ENCODE peak calls at places on chromosomes 7 and 10, in ten cellular contexts. D is D341Med; O is activated CD4-positive, CD25-positive, alpha-beta regulatory T cell treated with anti-CD3 and anti-CD28 coated beads, Interleukin-2, amount 50 U/mL, for 72 hours; J is left lobe of liver; Y is SHP77; R is NCI-H2171 treated with DMSO at 0.1 percent for 48 hours; G is neuronal stem cell; B is immature natural killer cell; V is H9; F is Peyer's patch. M is an unnamed sample.

GRCh38 chr7:112594397-112594796 is 113.6 kb downstream of the LSMEM1 start:
- DNase-seq in V (no peak), G (no peak), Y (no peak), F (no peak), O (no peak), D (no peak), R (no peak), J (no peak), B (no peak), M (no peak)

GRCh38 chr7:113710310-113711106 is 208.3 kb downstream of the PPP1R3A start:
- DNase-seq in V (peak; percentile 54), B (peak; percentile 48), R (peak; percentile 73), F (peak; percentile 76), Y (peak; percentile 64), G (peak; percentile 81), J (no peak), D (peak; percentile 63), O (peak; percentile 30), M (peak; percentile 65)

GRCh38 chr7:39588401-39588800 is 22.2 kb downstream of the YAE1 start:
- DNase-seq in Y (no peak), O (no peak), G (no peak), B (no peak), D (no peak), V (no peak), J (no peak), R (no peak), F (no peak), M (no peak)

GRCh38 chr10:14801693-14802092 is 27.0 kb upstream of the FAM107B start:
- DNase-seq in D (peak; percentile 53), J (no peak), F (no peak), B (no peak), O (no peak), G (no peak), Y (no peak), R (no peak), V (peak; percentile 30), M (no peak)

GRCh38 chr7:139886206-139886605 is 57.1 kb downstream of the TBXAS1 start:
- DNase-seq in Y (no peak), J (no peak), B (peak; percentile 84), G (no peak), O (no peak), F (no peak), D (no peak), R (no peak), V (no peak), M (peak; percentile 83)

GRCh38 chr7:1558181-1558811 is 2.3 kb upstream of the TMEM184A start:
- DNase-seq in G (no peak), J (no peak), V (no peak), Y (peak; percentile 78), O (no peak), R (no peak), B (no peak), D (no peak), F (no peak), M (peak; percentile 56)

GRCh38 chr7:22814261-22815208 is 8.1 kb downstream of the TOMM7 start:
- DNase-seq in J (no peak), R (no peak), Y (no peak), F (no peak), O (no peak), G (no peak), V (no peak), B (no peak), D (no peak), M (no peak)

GRCh38 chr7:87609946-87610345 is 9.3 kb upstream of the ABCB1 start:
- DNase-seq in J (no peak), R (no peak), V (no peak), D (no peak), B (no peak), Y (no peak), G (no peak), O (no peak), F (no peak), M (no peak)

GRCh38 chr7:1080251-1080917 is 7.5 kb upstream of the GPER1 start:
- DNase-seq in Y (no peak), G (no peak), O (no peak), D (no peak), J (no peak), F (no peak), V (no peak), B (no peak), R (no peak), M (no peak)

GRCh38 chr7:4682621-4683042 is 537 bp downstream of the FOXK1 start:
- DNase-seq in O (peak; percentile 48), F (peak; percentile 77), D (no peak), B (no peak), G (no peak), V (peak; percentile 37), R (peak; percentile 10), J (peak; percentile 64), Y (peak; percentile 29), M (no peak)

GRCh38 chr7:84060760-84061261 is 133.8 kb downstream of the SEMA3A start:
- DNase-seq in V (no peak), R (no peak), J (no peak), Y (no peak), O (no peak), F (no peak), B (no peak), G (no peak), D (no peak), M (no peak)

GRCh38 chr7:39589323-39590111 is 23.3 kb downstream of the YAE1 start:
- DNase-seq in B (peak; percentile 33), J (no peak), G (peak; percentile 17), F (peak; percentile 60), V (peak; percentile 70), Y (no peak), D (peak; percentile 62), R (peak; percentile 47), O (no peak), M (peak; percentile 79)

GRCh38 chr10:3850999-3851937 is 66.3 kb upstream of the KLF6 start:
- DNase-seq in Y (no peak), D (no peak), B (peak; percentile 18), G (no peak), J (no peak), O (no peak), V (no peak), R (no peak), F (no peak), M (no peak)

GRCh38 chr10:17665742-17666141 is 21.8 kb downstream of the STAM start:
- DNase-seq in G (no peak), D (no peak), J (no peak), R (no peak), Y (no peak), O (no peak), F (no peak), V (no peak), B (no peak), M (no peak)

GRCh38 chr7:604038-604883 is 84.6 kb upstream of the PDGFA start:
- DNase-seq in J (peak; percentile 71), R (no peak), B (peak; percentile 96), V (no peak), O (peak; percentile 90), F (peak; percentile 94), D (no peak), Y (no peak), G (no peak), M (peak; percentile 97)

GRCh38 chr7:3154881-3155494 is 111.3 kb upstream of the CARD11 start:
- DNase-seq in D (no peak), O (peak; percentile 42), F (peak; percentile 83), G (peak; percentile 29), B (peak; percentile 74), V (no peak), R (peak; percentile 55), J (no peak), Y (peak; percentile 37), M (no peak)

GRCh38 chr7:33725641-33726040 is 179.7 kb upstream of the BMPER start:
- DNase-seq in J (no peak), F (no peak), G (no peak), B (no peak), R (no peak), Y (no peak), D (no peak), V (no peak), O (no peak), M (no peak)

GRCh38 chr7:135756191-135756590 is 7.6 kb upstream of the FAM180A start:
- DNase-seq in R (no peak), V (no peak), J (no peak), F (no peak), O (no peak), G (no peak), D (no peak), B (no peak), Y (no peak), M (no peak)

GRCh38 chr7:102122026-102122425 is 164.6 kb upstream of the SH2B2 start:
- DNase-seq in V (no peak), Y (no peak), G (no peak), O (no peak), F (no peak), J (no peak), D (no peak), R (no peak), B (no peak), M (no peak)

GRCh38 chr10:607545-608196 is 81.8 kb downstream of the DIP2C start:
- DNase-seq in J (no peak), G (no peak), D (no peak), B (peak; percentile 18), O (no peak), F (no peak), Y (no peak), R (peak; percentile 59), V (no peak), M (no peak)

GRCh38 chr10:122878799-122879338 is 512 bp downstream of the FAM24B start:
- DNase-seq in O (no peak), D (no peak), G (no peak), B (no peak), J (no peak), R (peak; percentile 27), Y (peak; percentile 50), F (no peak), V (no peak), M (no peak)

GRCh38 chr10:27643296-27643695 is 102.3 kb downstream of the MKX start:
- DNase-seq in B (no peak), O (no peak), J (no peak), Y (no peak), R (no peak), G (no peak), V (no peak), F (no peak), D (no peak), M (no peak)

GRCh38 chr10:114087255-114087654 is 43.6 kb downstream of the ADRB1 start:
- DNase-seq in R (no peak), Y (no peak), J (no peak), V (no peak), B (no peak), G (no peak), D (no peak), O (no peak), F (no peak), M (no peak)

GRCh38 chr10:112347709-112348671 is 25.9 kb upstream of the ACSL5 start:
- DNase-seq in F (no peak), B (no peak), J (no peak), V (no peak), R (no peak), Y (no peak), G (no peak), D (no peak), O (no peak), M (no peak)

GRCh38 chr7:124171068-124171467 is 138.2 kb upstream of the TMEM229A start:
- DNase-seq in Y (no peak), G (no peak), O (no peak), F (no peak), D (peak; percentile 32), B (no peak), V (no peak), R (no peak), J (peak; percentile 49), M (no peak)

GRCh38 chr10:124039432-124040086 is 53.8 kb downstream of the CHST15 start:
- DNase-seq in D (no peak), F (no peak), R (no peak), Y (no peak), O (no peak), G (no peak), B (no peak), V (no peak), J (no peak), M (no peak)

GRCh38 chr10:67017218-67017617 is 91.4 kb downstream of the LRRTM3 start:
- DNase-seq in F (no peak), D (no peak), B (no peak), J (no peak), V (no peak), Y (no peak), G (no peak), R (no peak), O (no peak), M (no peak)

GRCh38 chr7:1415389-1415990 is 43.8 kb downstream of the MICALL2 start:
- DNase-seq in Y (no peak), G (no peak), R (no peak), D (no peak), F (no peak), J (no peak), V (no peak), O (no peak), B (no peak), M (no peak)

M was measured in natural killer cell treated with Interleukin-12 subunit alpha and Interleukin-12 subunit beta and Interleukin-15 and Interleukin-18, amount 100 ng/mL, for 72 hours.